ENCODE peak calls at places on chromosomes 6 and 20, in nine cellular contexts. E, U, T, N, Y, G, D, S and L are unnamed samples.

GRCh38 chr20:13261460-13262301 is 40.6 kb downstream of the ISM1 start:
- DNase-seq in G (peak; percentile 60), N (peak; percentile 39), E (peak; percentile 72), S (peak; percentile 60), U (peak; percentile 59), T (peak; percentile 47), D (peak; percentile 62), Y (peak; percentile 58), L (peak; percentile 42)

GRCh38 chr20:48621256-48622078 is 206.3 kb downstream of the PREX1 start:
- DNase-seq in G (no peak), E (peak; percentile 68), N (no peak), S (no peak), D (peak; percentile 62), T (no peak), U (peak; percentile 40), Y (no peak), L (no peak)

GRCh38 chr6:70108230-70108629 is 194.7 kb downstream of the COL9A1 start:
- DNase-seq in N (peak; percentile 3), S (no peak), U (no peak), T (no peak), E (peak; percentile 55), D (peak; percentile 19), G (peak; percentile 72), Y (peak; percentile 21), L (no peak)

GRCh38 chr6:97876711-97877110 is 593.7 kb upstream of the MMS22L start:
- DNase-seq in G (no peak), S (no peak), Y (no peak), T (no peak), D (no peak), U (no peak), E (no peak), N (no peak), L (peak; percentile 12)

GRCh38 chr6:50305660-50306059 is 255.9 kb upstream of the DEFB112 start:
- DNase-seq in S (no peak), D (peak; percentile 1), U (no peak), T (no peak), E (no peak), N (no peak), Y (no peak), G (peak; percentile 3), L (no peak)

GRCh38 chr20:19815553-19815991 is 57.5 kb downstream of the RIN2 start:
- DNase-seq in D (peak; percentile 96), Y (peak; percentile 81), G (peak; percentile 82), S (no peak), E (peak; percentile 99), U (no peak), N (no peak), T (no peak), L (no peak)

GRCh38 chr6:165999279-165999678 is 168.4 kb downstream of the TBXT start:
- DNase-seq in D (no peak), E (no peak), G (no peak), S (no peak), U (no peak), T (no peak), N (no peak), Y (no peak), L (no peak)

GRCh38 chr6:85640806-85641205 is 1.9 kb downstream of the SYNCRIP start:
- DNase-seq in U (no peak), N (no peak), T (no peak), D (no peak), Y (no peak), S (no peak), E (peak; percentile 24), G (no peak), L (no peak)

GRCh38 chr6:12113190-12113578 is 101.1 kb downstream of the HIVEP1 start:
- DNase-seq in Y (peak; percentile 45), S (no peak), T (no peak), U (no peak), D (no peak), N (no peak), E (peak; percentile 56), G (no peak), L (no peak)

GRCh38 chr20:1955289-1955688 is 38.6 kb downstream of the PDYN start:
- DNase-seq in T (no peak), Y (no peak), S (no peak), U (no peak), G (no peak), E (no peak), D (no peak), N (no peak), L (peak; percentile 45)

GRCh38 chr6:56155634-56156141 is 91.7 kb downstream of the COL21A1 start:
- DNase-seq in U (no peak), E (no peak), G (no peak), T (no peak), N (no peak), D (no peak), Y (no peak), S (no peak), L (no peak)

GRCh38 chr6:76861403-76861802 is 601.9 kb downstream of the HTR1B start:
- DNase-seq in E (peak; percentile 20), N (no peak), U (no peak), S (no peak), G (peak; percentile 25), Y (no peak), T (no peak), D (peak; percentile 6), L (peak; percentile 23)

GRCh38 chr6:169141706-169142705 is 111.6 kb downstream of the THBS2 start:
- DNase-seq in U (no peak), E (peak; percentile 33), Y (peak; percentile 66), S (peak; percentile 43), D (no peak), N (no peak), G (no peak), T (no peak), L (no peak)